ENCODE peak calls at places on chromosomes 11 and 22, in ten cellular contexts. P is HS-27A; M is activated T-helper 1 cell treated with anti-CD3 and anti-CD28 coated beads, Interleukin-12 subunit alpha, Interleukin-12 subunit beta, Interleukin-2, Interleukin-4 antibody, amounts not matched to agents 30 ng/mL and 10 ng/mL and 1 ng/mL, durations not matched to agents 14 hours and 24 hours and 36 hours; W is AG08395; X is HepG2; B is mammary epithelial cell; Q is left ventricle myocardium superior; D is NCI-H774; Z is iPS DF 6.9; U is left cardiac atrium. S is an unnamed sample.

GRCh38 chr11:14364322-14364721 is 5.3 kb upstream of the RRAS2 start:
- DNase-seq in P (no peak), M (no peak), W (no peak), X (no peak), B (no peak), Q (no peak), D (no peak), Z (no peak), U (no peak), S (no peak)

GRCh38 chr11:120186408-120186798 is 24.4 kb upstream of the OAF start:
- DNase-seq in P (no peak), M (no peak), W (no peak), X (no peak), B (no peak), Q (no peak), D (no peak), Z (no peak), U (no peak), S (no peak)

GRCh38 chr11:57646756-57647303 is 2.9 kb downstream of the YPEL4 start:
- DNase-seq in P (no peak), M (no peak), W (no peak), X (no peak), B (no peak), Q (no peak), D (no peak), Z (no peak), U (no peak), S (no peak)

GRCh38 chr22:40635940-40636379 is 559 bp downstream of the MRTFA start:
- DNase-seq in P (no peak), M (no peak), W (no peak), X (no peak), B (no peak), Q (no peak), D (no peak), Z (no peak), U (no peak), S (no peak)

GRCh38 chr11:126817096-126817495 is 183.5 kb downstream of the KIRREL3 start:
- DNase-seq in P (no peak), M (no peak), W (peak), X (no peak), B (no peak), Q (no peak), D (no peak), Z (no peak), U (no peak), S (no peak)

GRCh38 chr11:35632301-35632700 is 14.0 kb downstream of the FJX1 start:
- DNase-seq in P (peak), M (no peak), W (peak), X (no peak), B (no peak), Q (no peak), D (no peak), Z (no peak), U (no peak), S (no peak)

GRCh38 chr22:32697331-32697995 is 104.0 kb upstream of the TIMP3 start:
- DNase-seq in P (no peak), M (no peak), W (no peak), X (peak), B (peak), Q (no peak), D (no peak), Z (no peak), U (no peak), S (no peak)

GRCh38 chr22:40176921-40177737 is 596 bp upstream of the TNRC6B start:
- DNase-seq in P (no peak), M (peak), W (peak), X (peak), B (peak), Q (no peak), D (no peak), Z (no peak), U (peak), S (peak)

GRCh38 chr11:203945-204586 is 3.1 kb downstream of the BET1L start:
- DNase-seq in P (no peak), M (no peak), W (no peak), X (no peak), B (no peak), Q (no peak), D (no peak), Z (no peak), U (no peak), S (no peak)

S was measured in NK-92 treated with Interleukin-12 subunit alpha and Interleukin-12 subunit beta, amount 100 ng/mL, for 24 hours.